ENCODE peak calls at places on chromosomes 4 and X, in eight cellular contexts. One of them, this sample, is unnamed.

GRCh38 chr4:95044204-95044848 is 286.6 kb downstream of the BMPR1B start:
- DNase-seq in IMR-90: no peak
- DNase-seq in neural progenitor cell: peak; percentile 56
- DNase-seq in AG10803: no peak
- DNase-seq in GM06990: no peak
- DNase-seq in spleen: no peak
- DNase-seq in GM23338: peak; percentile 36
- DNase-seq in foreskin fibroblast: no peak
- DNase-seq in this sample: no peak

GRCh38 chrX:35040871-35041270 is 98.3 kb downstream of the FAM47B start:
- DNase-seq in IMR-90: peak; percentile 50
- DNase-seq in neural progenitor cell: no peak
- DNase-seq in AG10803: peak; percentile 4
- DNase-seq in GM06990: no peak
- DNase-seq in spleen: no peak
- DNase-seq in GM23338: no peak
- DNase-seq in foreskin fibroblast: peak; percentile 32
- DNase-seq in this sample: no peak

GRCh38 chr4:110792036-110792435 is 169.2 kb upstream of the PITX2 start:
- DNase-seq in IMR-90: no peak
- DNase-seq in neural progenitor cell: peak; percentile 51
- DNase-seq in AG10803: no peak
- DNase-seq in GM06990: no peak
- DNase-seq in spleen: no peak
- DNase-seq in GM23338: no peak
- DNase-seq in foreskin fibroblast: no peak
- DNase-seq in this sample: no peak

GRCh38 chr4:80322716-80323115 is 12.8 kb upstream of the CFAP299 start:
- DNase-seq in IMR-90: peak; percentile 68
- DNase-seq in neural progenitor cell: no peak
- DNase-seq in AG10803: peak; percentile 60
- DNase-seq in GM06990: no peak
- DNase-seq in spleen: no peak
- DNase-seq in GM23338: no peak
- DNase-seq in foreskin fibroblast: peak; percentile 77
- DNase-seq in this sample: no peak

GRCh38 chr4:38678078-38678477 is 14.1 kb downstream of the KLF3 start:
- DNase-seq in IMR-90: peak; percentile 100
- DNase-seq in neural progenitor cell: no peak
- DNase-seq in AG10803: peak; percentile 96
- DNase-seq in GM06990: no peak
- DNase-seq in spleen: no peak
- DNase-seq in GM23338: no peak
- DNase-seq in foreskin fibroblast: peak; percentile 95
- DNase-seq in this sample: no peak

GRCh38 chrX:39519566-39520301 is 578.0 kb downstream of the BCOR start:
- DNase-seq in IMR-90: no peak
- DNase-seq in neural progenitor cell: no peak
- DNase-seq in AG10803: no peak
- DNase-seq in GM06990: no peak
- DNase-seq in spleen: no peak
- DNase-seq in GM23338: no peak
- DNase-seq in foreskin fibroblast: no peak
- DNase-seq in this sample: no peak

GRCh38 chr4:109574931-109575804 is 15.1 kb downstream of the MCUB start:
- DNase-seq in IMR-90: no peak
- DNase-seq in neural progenitor cell: no peak
- DNase-seq in AG10803: no peak
- DNase-seq in GM06990: no peak
- DNase-seq in spleen: no peak
- DNase-seq in GM23338: no peak
- DNase-seq in foreskin fibroblast: no peak
- DNase-seq in this sample: no peak

GRCh38 chrX:114152130-114152529 is 431.8 kb upstream of the HTR2C start:
- DNase-seq in IMR-90: no peak
- DNase-seq in neural progenitor cell: no peak
- DNase-seq in AG10803: peak; percentile 0
- DNase-seq in GM06990: no peak
- DNase-seq in spleen: no peak
- DNase-seq in GM23338: no peak
- DNase-seq in foreskin fibroblast: peak; percentile 0
- DNase-seq in this sample: no peak

GRCh38 chrX:74422576-74423288 is 1.4 kb downstream of the SLC16A2 start:
- DNase-seq in IMR-90: peak; percentile 66
- DNase-seq in neural progenitor cell: peak; percentile 78
- DNase-seq in AG10803: peak; percentile 69
- DNase-seq in GM06990: peak; percentile 11
- DNase-seq in spleen: peak; percentile 80
- DNase-seq in GM23338: peak; percentile 65
- DNase-seq in foreskin fibroblast: peak; percentile 85
- DNase-seq in this sample: peak; percentile 75

GRCh38 chr4:89146196-89146595 is 34.9 kb downstream of the TIGD2 start:
- DNase-seq in IMR-90: no peak
- DNase-seq in neural progenitor cell: no peak
- DNase-seq in AG10803: no peak
- DNase-seq in GM06990: no peak
- DNase-seq in spleen: no peak
- DNase-seq in GM23338: no peak
- DNase-seq in foreskin fibroblast: no peak
- DNase-seq in this sample: no peak

GRCh38 chr4:16627999-16628398 is 270.4 kb downstream of the LDB2 start:
- DNase-seq in IMR-90: peak; percentile 95
- DNase-seq in neural progenitor cell: no peak
- DNase-seq in AG10803: peak; percentile 97
- DNase-seq in GM06990: no peak
- DNase-seq in spleen: no peak
- DNase-seq in GM23338: no peak
- DNase-seq in foreskin fibroblast: peak; percentile 89
- DNase-seq in this sample: no peak

GRCh38 chr4:24210332-24210902 is 320.6 kb upstream of the PPARGC1A start:
- DNase-seq in IMR-90: peak; percentile 96
- DNase-seq in neural progenitor cell: no peak
- DNase-seq in AG10803: peak; percentile 96
- DNase-seq in GM06990: no peak
- DNase-seq in spleen: no peak
- DNase-seq in GM23338: no peak
- DNase-seq in foreskin fibroblast: peak; percentile 99
- DNase-seq in this sample: no peak

GRCh38 chr4:158817562-158818370 is 48.9 kb downstream of the FNIP2 start:
- DNase-seq in IMR-90: no peak
- DNase-seq in neural progenitor cell: no peak
- DNase-seq in AG10803: no peak
- DNase-seq in GM06990: no peak
- DNase-seq in spleen: no peak
- DNase-seq in GM23338: no peak
- DNase-seq in foreskin fibroblast: no peak
- DNase-seq in this sample: no peak

GRCh38 chr4:183320211-183321068 is at the start of gene CLDN22:
- DNase-seq in IMR-90: peak; percentile 61
- DNase-seq in neural progenitor cell: no peak
- DNase-seq in AG10803: no peak
- DNase-seq in GM06990: no peak
- DNase-seq in spleen: no peak
- DNase-seq in GM23338: no peak
- DNase-seq in foreskin fibroblast: no peak
- DNase-seq in this sample: no peak

GRCh38 chr4:88759039-88759631 is 61.5 kb upstream of the NAP1L5 start:
- DNase-seq in IMR-90: peak; percentile 64
- DNase-seq in neural progenitor cell: peak; percentile 65
- DNase-seq in AG10803: peak; percentile 66
- DNase-seq in GM06990: no peak
- DNase-seq in spleen: no peak
- DNase-seq in GM23338: peak; percentile 64
- DNase-seq in foreskin fibroblast: peak; percentile 85
- DNase-seq in this sample: no peak

GRCh38 chr4:173135241-173135847 is 33.3 kb upstream of the GALNT7 start:
- DNase-seq in IMR-90: peak; percentile 47
- DNase-seq in neural progenitor cell: no peak
- DNase-seq in AG10803: peak; percentile 17
- DNase-seq in GM06990: no peak
- DNase-seq in spleen: no peak
- DNase-seq in GM23338: no peak
- DNase-seq in foreskin fibroblast: peak; percentile 35
- DNase-seq in this sample: no peak

GRCh38 chr4:5783486-5783885 is 72.5 kb downstream of the EVC start:
- DNase-seq in IMR-90: no peak
- DNase-seq in neural progenitor cell: no peak
- DNase-seq in AG10803: no peak
- DNase-seq in GM06990: no peak
- DNase-seq in spleen: peak; percentile 48
- DNase-seq in GM23338: no peak
- DNase-seq in foreskin fibroblast: no peak
- DNase-seq in this sample: peak; percentile 52

GRCh38 chr4:47068986-47069385 is 37.6 kb downstream of the GABRB1 start:
- DNase-seq in IMR-90: peak; percentile 31
- DNase-seq in neural progenitor cell: no peak
- DNase-seq in AG10803: no peak
- DNase-seq in GM06990: no peak
- DNase-seq in spleen: no peak
- DNase-seq in GM23338: no peak
- DNase-seq in foreskin fibroblast: no peak
- DNase-seq in this sample: no peak

GRCh38 chr4:47071863-47072441 is 40.6 kb downstream of the GABRB1 start:
- DNase-seq in IMR-90: peak; percentile 86
- DNase-seq in neural progenitor cell: no peak
- DNase-seq in AG10803: no peak
- DNase-seq in GM06990: no peak
- DNase-seq in spleen: no peak
- DNase-seq in GM23338: no peak
- DNase-seq in foreskin fibroblast: peak; percentile 56
- DNase-seq in this sample: no peak

GRCh38 chr4:47075919-47076318 is 44.6 kb downstream of the GABRB1 start:
- DNase-seq in IMR-90: no peak
- DNase-seq in neural progenitor cell: no peak
- DNase-seq in AG10803: no peak
- DNase-seq in GM06990: no peak
- DNase-seq in spleen: no peak
- DNase-seq in GM23338: peak; percentile 34
- DNase-seq in foreskin fibroblast: peak; percentile 20
- DNase-seq in this sample: no peak

GRCh38 chr4:47075241-47075640 is 43.9 kb downstream of the GABRB1 start:
- DNase-seq in IMR-90: peak; percentile 54
- DNase-seq in neural progenitor cell: no peak
- DNase-seq in AG10803: no peak
- DNase-seq in GM06990: no peak
- DNase-seq in spleen: no peak
- DNase-seq in GM23338: no peak
- DNase-seq in foreskin fibroblast: peak; percentile 70
- DNase-seq in this sample: no peak

DNA sequence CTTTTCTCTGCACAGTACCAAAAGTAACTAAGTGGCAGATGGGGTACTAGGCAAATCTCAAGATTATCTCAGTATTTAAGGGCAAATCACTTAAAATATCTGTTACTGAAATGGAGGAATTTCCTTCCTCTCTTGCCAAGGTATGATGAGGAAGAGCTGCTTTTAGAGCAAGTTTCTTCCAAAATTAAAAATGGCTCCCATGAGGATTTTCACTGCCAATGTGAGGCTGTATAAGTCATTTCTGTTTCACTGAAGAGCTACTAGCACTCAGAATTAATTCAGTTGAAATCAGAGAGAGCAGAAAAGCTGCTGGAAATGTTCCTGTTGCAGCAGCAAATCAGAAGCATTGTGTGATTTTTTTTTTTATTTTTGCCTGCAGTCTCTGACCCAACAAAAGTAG is 43.5 kb downstream of the GABRB1 start:
- DNase-seq in IMR-90: peak; percentile 14
- DNase-seq in neural progenitor cell: no peak
- DNase-seq in AG10803: no peak
- DNase-seq in GM06990: no peak
- DNase-seq in spleen: no peak
- DNase-seq in GM23338: no peak
- DNase-seq in foreskin fibroblast: peak; percentile 15
- DNase-seq in this sample: no peak
- TF ChIP-seq CTCF in IMR-90: no peak
- TF ChIP-seq CTCF in neural progenitor cell: no peak
- TF ChIP-seq CTCF in AG10803: no peak
- TF ChIP-seq CTCF in GM06990: no peak
- TF ChIP-seq CTCF in spleen: no peak
- TF ChIP-seq CTCF in GM23338: no peak
- TF ChIP-seq CTCF in foreskin fibroblast: no peak
- TF ChIP-seq CTCF in this sample: no peak

GRCh38 chr4:72063726-72064125 is 31.9 kb downstream of the NPFFR2 start:
- DNase-seq in IMR-90: no peak
- DNase-seq in neural progenitor cell: no peak
- DNase-seq in AG10803: no peak
- DNase-seq in GM06990: no peak
- DNase-seq in spleen: no peak
- DNase-seq in GM23338: no peak
- DNase-seq in foreskin fibroblast: no peak
- DNase-seq in this sample: no peak
- TF ChIP-seq CTCF in IMR-90: no peak
- TF ChIP-seq CTCF in neural progenitor cell: no peak
- TF ChIP-seq CTCF in AG10803: no peak
- TF ChIP-seq CTCF in GM06990: no peak
- TF ChIP-seq CTCF in spleen: no peak
- TF ChIP-seq CTCF in GM23338: no peak
- TF ChIP-seq CTCF in foreskin fibroblast: no peak
- TF ChIP-seq CTCF in this sample: no peak

DNA sequence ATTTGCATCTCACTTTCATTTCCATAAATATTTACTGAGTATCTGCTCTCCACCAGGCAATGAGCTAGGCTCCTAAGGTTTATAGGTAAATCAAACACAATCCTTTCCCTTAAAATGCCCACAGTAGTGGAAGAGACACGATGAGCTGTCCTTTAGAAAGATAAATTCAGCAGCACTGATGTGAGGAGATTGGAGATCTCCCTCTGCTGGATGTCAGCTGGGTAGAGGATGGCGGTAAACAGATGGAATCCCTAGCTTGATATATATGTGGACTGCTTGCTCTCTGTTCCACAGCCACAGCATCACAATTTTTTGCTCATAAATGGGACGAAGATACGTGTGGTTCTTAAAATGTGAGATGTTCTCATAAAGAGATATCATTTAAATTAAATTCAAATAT is 216.4 kb upstream of the RASGEF1B start:
- DNase-seq in IMR-90: no peak
- DNase-seq in neural progenitor cell: no peak
- DNase-seq in AG10803: no peak
- DNase-seq in GM06990: no peak
- DNase-seq in spleen: no peak
- DNase-seq in GM23338: peak; percentile 38
- DNase-seq in foreskin fibroblast: peak; percentile 33
- DNase-seq in this sample: no peak
- TF ChIP-seq CTCF in IMR-90: peak; percentile 13
- TF ChIP-seq CTCF in neural progenitor cell: peak; percentile 20
- TF ChIP-seq CTCF in AG10803: peak; percentile 11
- TF ChIP-seq CTCF in GM06990: peak; percentile 11
- TF ChIP-seq CTCF in spleen: peak; percentile 16
- TF ChIP-seq CTCF in GM23338: peak; percentile 68
- TF ChIP-seq CTCF in foreskin fibroblast: no peak
- TF ChIP-seq CTCF in this sample: no peak

DNA sequence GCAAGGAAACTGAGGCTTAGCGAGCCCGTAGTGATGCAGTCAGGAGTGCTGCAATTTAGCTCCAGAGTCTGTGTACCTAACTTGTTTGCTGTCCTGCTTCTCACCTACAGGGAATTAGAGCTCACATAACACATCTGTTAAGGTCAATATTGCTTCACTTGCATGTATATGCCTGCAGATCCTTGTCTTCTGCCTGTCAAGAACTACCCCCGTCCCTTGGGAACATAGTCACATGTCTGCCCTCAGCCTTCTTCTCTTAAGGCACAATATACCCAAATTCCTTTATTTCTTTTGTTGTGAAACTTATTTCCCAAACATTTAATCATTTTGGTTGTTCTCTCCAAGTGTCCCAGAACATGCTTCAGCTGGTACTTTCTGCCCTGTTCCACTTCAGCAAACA is 103.3 kb upstream of the LEF1 start:
- DNase-seq in IMR-90: peak; percentile 5
- DNase-seq in neural progenitor cell: no peak
- DNase-seq in AG10803: no peak
- DNase-seq in GM06990: no peak
- DNase-seq in spleen: no peak
- DNase-seq in GM23338: no peak
- DNase-seq in foreskin fibroblast: no peak
- DNase-seq in this sample: no peak
- TF ChIP-seq CTCF in IMR-90: no peak
- TF ChIP-seq CTCF in neural progenitor cell: no peak
- TF ChIP-seq CTCF in AG10803: no peak
- TF ChIP-seq CTCF in GM06990: no peak
- TF ChIP-seq CTCF in spleen: no peak
- TF ChIP-seq CTCF in GM23338: no peak
- TF ChIP-seq CTCF in foreskin fibroblast: no peak
- TF ChIP-seq CTCF in this sample: no peak

This sample was measured in type B pancreatic cell.